ENCODE peak calls at places on chromosomes 13 and 19, in four cellular contexts. One of them, this sample, is unnamed.

GRCh38 chr19:51317968-51318367 is 6.5 kb downstream of the IGLON5 start:
- DNase-seq in K562: no peak
- DNase-seq in H1: no peak
- DNase-seq in HepG2: no peak
- DNase-seq in this sample: no peak

GRCh38 chr13:79432992-79433391 is 26.9 kb upstream of the RBM26 start:
- DNase-seq in HepG2: no peak
- DNase-seq in K562: no peak
- DNase-seq in H1: no peak
- DNase-seq in this sample: no peak

GRCh38 chr13:27338816-27339215 is 68.2 kb downstream of the RASL11A start:
- DNase-seq in H1: no peak
- DNase-seq in HepG2: peak
- DNase-seq in K562: peak
- DNase-seq in this sample: peak

GRCh38 chr13:106234656-106235055 is 300.8 kb downstream of the EFNB2 start:
- DNase-seq in K562: no peak
- DNase-seq in H1: no peak
- DNase-seq in HepG2: no peak
- DNase-seq in this sample: no peak

GRCh38 chr19:262125-262524 is 29.1 kb downstream of the PLPP2 start:
- DNase-seq in HepG2: no peak
- DNase-seq in H1: no peak
- DNase-seq in K562: no peak
- DNase-seq in this sample: no peak

GRCh38 chr13:57630661-57631606 is 610 bp upstream of the PCDH17 start:
- DNase-seq in HepG2: no peak
- DNase-seq in H1: no peak
- DNase-seq in K562: no peak
- DNase-seq in this sample: no peak

GRCh38 chr13:101640797-101641400 is 188.4 kb downstream of the ITGBL1 start:
- DNase-seq in H1: no peak
- DNase-seq in HepG2: no peak
- DNase-seq in K562: no peak
- DNase-seq in this sample: peak

GRCh38 chr13:112985803-112986408 is 16.9 kb downstream of the MCF2L start:
- DNase-seq in H1: no peak
- DNase-seq in K562: no peak
- DNase-seq in HepG2: no peak
- DNase-seq in this sample: no peak

GRCh38 chr19:13963603-13964105 is 11.3 kb downstream of the DCAF15 start:
- DNase-seq in HepG2: no peak
- DNase-seq in H1: no peak
- DNase-seq in K562: no peak
- DNase-seq in this sample: no peak

GRCh38 chr19:51250786-51251452 is at the start of gene SIGLECL1:
- DNase-seq in K562: peak
- DNase-seq in H1: no peak
- DNase-seq in HepG2: no peak
- DNase-seq in this sample: no peak

GRCh38 chr13:40116008-40116407 is 460.5 kb downstream of the COG6 start:
- DNase-seq in HepG2: peak
- DNase-seq in H1: no peak
- DNase-seq in K562: peak
- DNase-seq in this sample: peak

GRCh38 chr13:36858285-36858684 is 39.3 kb downstream of the RFXAP start:
- DNase-seq in HepG2: peak
- DNase-seq in H1: no peak
- DNase-seq in K562: peak
- DNase-seq in this sample: peak

GRCh38 chr13:114129649-114130062 is 2.8 kb downstream of the RASA3 start:
- DNase-seq in K562: no peak
- DNase-seq in H1: no peak
- DNase-seq in HepG2: no peak
- DNase-seq in this sample: no peak

GRCh38 chr13:24194447-24194846 is 33.9 kb downstream of the SPATA13 start:
- DNase-seq in H1: no peak
- DNase-seq in K562: no peak
- DNase-seq in HepG2: no peak
- DNase-seq in this sample: no peak

GRCh38 chr13:99692854-99693253 is 191.6 kb downstream of the TM9SF2 start:
- DNase-seq in K562: no peak
- DNase-seq in H1: no peak
- DNase-seq in HepG2: no peak
- DNase-seq in this sample: no peak

GRCh38 chr19:32361574-32362317 is 16.3 kb downstream of the ZNF507 start:
- DNase-seq in H1: no peak
- DNase-seq in HepG2: no peak
- DNase-seq in K562: no peak
- DNase-seq in this sample: peak

GRCh38 chr13:20608438-20609020 is 41.6 kb downstream of the IFT88 start:
- DNase-seq in H1: no peak
- DNase-seq in K562: no peak
- DNase-seq in HepG2: no peak
- DNase-seq in this sample: no peak

GRCh38 chr13:20383058-20383457 is 142.6 kb downstream of the CRYL1 start:
- DNase-seq in H1: no peak
- DNase-seq in HepG2: no peak
- DNase-seq in K562: no peak
- DNase-seq in this sample: no peak

GRCh38 chr13:98890186-98890585 is 87.7 kb downstream of the DOCK9 start:
- DNase-seq in H1: no peak
- DNase-seq in HepG2: no peak
- DNase-seq in K562: no peak
- DNase-seq in this sample: no peak

GRCh38 chr19:13507053-13507611 is 853 bp upstream of the CACNA1A start:
- DNase-seq in H1: no peak
- DNase-seq in HepG2: no peak
- DNase-seq in K562: no peak
- DNase-seq in this sample: no peak

GRCh38 chr19:16895467-16896097 is 6.8 kb downstream of the F2RL3 start:
- DNase-seq in HepG2: no peak
- DNase-seq in K562: no peak
- DNase-seq in H1: no peak
- DNase-seq in this sample: no peak
- TF ChIP-seq RNF2 in HepG2: no peak
- TF ChIP-seq RNF2 in K562: no peak
- TF ChIP-seq RNF2 in H1: no peak
- TF ChIP-seq RNF2 in this sample: no peak

GRCh38 chr13:61768175-61768574 is 352.5 kb upstream of the PCDH20 start:
- DNase-seq in H1: no peak
- DNase-seq in HepG2: no peak
- DNase-seq in K562: no peak
- DNase-seq in this sample: no peak
- TF ChIP-seq MAFK in H1: no peak
- TF ChIP-seq MAFK in HepG2: no peak
- TF ChIP-seq MAFK in K562: no peak
- TF ChIP-seq MAFK in this sample: no peak

DNA sequence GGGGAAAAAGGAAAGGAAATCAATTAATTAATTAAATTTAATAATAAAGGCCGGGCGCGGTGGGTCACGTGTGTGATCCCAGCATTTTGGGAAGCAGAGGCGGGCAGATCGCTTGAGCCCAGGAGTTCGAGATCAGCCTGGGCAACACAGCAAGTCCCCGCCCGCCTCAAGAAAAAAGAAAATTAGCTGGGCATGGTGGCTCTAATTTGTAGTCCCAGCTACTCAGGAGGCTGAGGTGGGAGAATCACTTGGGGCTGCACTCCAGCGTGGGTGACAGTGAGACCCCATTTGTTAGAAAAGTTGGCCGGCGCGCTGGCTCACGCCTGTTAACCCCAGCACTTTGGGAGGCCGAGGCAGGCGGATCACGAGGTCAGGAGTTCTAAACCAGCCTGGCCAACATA is 733 bp upstream of the CD320 start:
- DNase-seq in HepG2: no peak
- DNase-seq in H1: no peak
- DNase-seq in K562: no peak
- DNase-seq in this sample: no peak
- TF ChIP-seq KDM1A in HepG2: no peak
- TF ChIP-seq KDM1A in H1: no peak
- TF ChIP-seq KDM1A in K562: no peak
- TF ChIP-seq KDM1A in this sample: no peak

DNA sequence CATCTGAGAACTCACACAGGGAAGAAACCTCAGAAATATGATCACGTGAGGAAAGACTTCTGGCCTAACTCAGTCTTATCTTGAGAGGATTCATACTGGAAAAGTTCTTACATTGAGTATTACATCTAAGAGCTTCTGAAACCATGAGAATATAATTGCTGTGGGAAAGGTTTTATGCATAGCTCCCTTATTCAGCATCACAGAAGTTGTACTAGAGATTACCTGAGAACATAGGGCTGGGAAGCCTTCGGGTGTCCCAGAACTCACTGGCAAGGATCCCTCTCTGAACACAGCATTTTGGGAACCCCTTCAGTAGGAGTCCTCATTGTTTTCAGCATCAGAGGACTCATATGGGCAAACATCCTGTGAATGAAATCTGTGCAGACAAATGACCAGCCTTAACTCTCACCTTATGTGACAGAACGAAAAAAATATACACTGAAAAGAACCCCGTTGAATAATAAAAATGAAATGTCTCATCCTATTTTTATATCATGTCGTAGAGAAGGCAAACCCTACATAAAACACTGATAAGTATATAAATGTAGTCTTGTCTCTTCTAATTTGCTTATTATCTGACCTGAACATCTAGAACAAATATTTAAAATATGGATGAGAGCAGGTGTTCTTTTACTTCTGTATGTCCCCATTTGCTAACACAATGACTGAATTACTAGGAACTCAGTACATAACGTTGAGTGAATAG is 14.2 kb downstream of the ZNF274 start:
- DNase-seq in H1: no peak
- DNase-seq in HepG2: peak
- DNase-seq in K562: no peak
- DNase-seq in this sample: peak
- TF ChIP-seq RNF2 in H1: no peak
- TF ChIP-seq RNF2 in HepG2: no peak
- TF ChIP-seq RNF2 in K562: no peak
- TF ChIP-seq RNF2 in this sample: no peak

GRCh38 chr19:28332886-28333285 is 880.1 kb downstream of the UQCRFS1 start:
- DNase-seq in H1: no peak
- DNase-seq in HepG2: no peak
- DNase-seq in K562: no peak
- DNase-seq in this sample: no peak

GRCh38 chr19:28331596-28331995 is 881.4 kb downstream of the UQCRFS1 start:
- DNase-seq in K562: no peak
- DNase-seq in HepG2: no peak
- DNase-seq in H1: no peak
- DNase-seq in this sample: no peak

GRCh38 chr19:28333909-28334308 is 879.0 kb downstream of the UQCRFS1 start:
- DNase-seq in HepG2: no peak
- DNase-seq in K562: no peak
- DNase-seq in H1: no peak
- DNase-seq in this sample: no peak

GRCh38 chr19:28332351-28332750 is 880.6 kb downstream of the UQCRFS1 start:
- DNase-seq in HepG2: no peak
- DNase-seq in K562: no peak
- DNase-seq in H1: no peak
- DNase-seq in this sample: no peak

DNA sequence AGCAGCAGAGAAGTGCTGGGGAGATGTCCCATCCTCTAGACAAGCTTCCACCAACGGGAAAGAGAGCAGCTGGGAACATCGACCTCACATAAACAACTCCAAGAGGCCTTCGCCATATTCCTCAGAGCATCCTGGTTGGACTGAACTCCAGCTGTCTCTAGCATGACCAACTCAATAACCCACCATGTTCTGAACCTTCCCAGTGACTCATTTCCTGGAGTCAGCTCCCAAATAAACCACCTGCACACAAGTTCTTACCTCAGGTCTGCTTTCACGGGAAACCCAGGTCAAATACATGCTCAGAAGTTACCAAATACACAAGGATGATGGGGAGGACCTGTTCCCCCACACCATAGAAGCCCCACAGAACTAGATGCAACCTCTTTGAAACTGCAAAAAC is 878.5 kb downstream of the UQCRFS1 start:
- DNase-seq in H1: no peak
- DNase-seq in HepG2: no peak
- DNase-seq in K562: no peak
- DNase-seq in this sample: no peak
- TF ChIP-seq MAFK in H1: no peak
- TF ChIP-seq MAFK in HepG2: no peak
- TF ChIP-seq MAFK in K562: no peak
- TF ChIP-seq MAFK in this sample: no peak